ENCODE peak calls at places on chromosomes 11 and 22, in seven cellular contexts. L is HL-60, R is kidney, H is AG04449, Z is tibial artery, Y is Calu3, A is GM12865. D is an unnamed sample.

GRCh38 chr11:41245704-41246398 is 213.6 kb downstream of the LRRC4C start:
- DNase-seq in L (no peak), R (peak; percentile 46), H (no peak), Z (no peak), Y (no peak), A (peak; percentile 18), D (no peak)

GRCh38 chr11:96205460-96205809 is 137.6 kb downstream of the MAML2 start:
- DNase-seq in L (no peak), R (no peak), H (no peak), Z (no peak), Y (no peak), A (no peak), D (no peak)

GRCh38 chr11:116864531-116864930 is 27.1 kb upstream of the APOA1 start:
- DNase-seq in L (no peak), R (no peak), H (no peak), Z (no peak), Y (no peak), A (no peak), D (no peak)

GRCh38 chr11:108697872-108698473 is 33.1 kb downstream of the DDX10 start:
- DNase-seq in L (no peak), R (no peak), H (no peak), Z (peak; percentile 65), Y (peak; percentile 34), A (peak; percentile 79), D (peak; percentile 73)

GRCh38 chr11:746289-747175 is 732 bp upstream of the TALDO1 start:
- DNase-seq in L (no peak), R (no peak), H (no peak), Z (no peak), Y (no peak), A (peak; percentile 44), D (peak; percentile 56)

GRCh38 chr11:2790581-2790925 is 90.8 kb upstream of the KCNQ1OT1 start:
- DNase-seq in L (no peak), R (peak; percentile 66), H (no peak), Z (peak; percentile 45), Y (no peak), A (no peak), D (no peak)

GRCh38 chr22:26321469-26321913 is 107.6 kb upstream of the ASPHD2 start:
- DNase-seq in L (no peak), R (no peak), H (peak; percentile 90), Z (no peak), Y (no peak), A (no peak), D (no peak)

GRCh38 chr11:73085189-73085875 is 56.8 kb downstream of the FCHSD2 start:
- DNase-seq in L (peak; percentile 70), R (no peak), H (no peak), Z (no peak), Y (no peak), A (peak; percentile 36), D (no peak)

GRCh38 chr11:3231851-3232744 is at the start of gene MRGPRE:
- DNase-seq in L (no peak), R (peak; percentile 62), H (no peak), Z (peak; percentile 73), Y (no peak), A (no peak), D (peak; percentile 16)

GRCh38 chr11:130804306-130805077 is 111.8 kb downstream of the SNX19 start:
- DNase-seq in L (no peak), R (peak; percentile 77), H (no peak), Z (no peak), Y (no peak), A (peak; percentile 81), D (no peak)

GRCh38 chr11:27914080-27914479 is 193.9 kb downstream of the KIF18A start:
- DNase-seq in L (no peak), R (no peak), H (no peak), Z (no peak), Y (no peak), A (no peak), D (no peak)

GRCh38 chr11:26134481-26135355 is 197.2 kb upstream of the ANO3 start:
- DNase-seq in L (no peak), R (no peak), H (no peak), Z (no peak), Y (peak; percentile 23), A (peak; percentile 36), D (no peak)

GRCh38 chr11:121119444-121119843 is 18.4 kb downstream of the TECTA start:
- DNase-seq in L (no peak), R (no peak), H (no peak), Z (no peak), Y (no peak), A (no peak), D (no peak)

DNA sequence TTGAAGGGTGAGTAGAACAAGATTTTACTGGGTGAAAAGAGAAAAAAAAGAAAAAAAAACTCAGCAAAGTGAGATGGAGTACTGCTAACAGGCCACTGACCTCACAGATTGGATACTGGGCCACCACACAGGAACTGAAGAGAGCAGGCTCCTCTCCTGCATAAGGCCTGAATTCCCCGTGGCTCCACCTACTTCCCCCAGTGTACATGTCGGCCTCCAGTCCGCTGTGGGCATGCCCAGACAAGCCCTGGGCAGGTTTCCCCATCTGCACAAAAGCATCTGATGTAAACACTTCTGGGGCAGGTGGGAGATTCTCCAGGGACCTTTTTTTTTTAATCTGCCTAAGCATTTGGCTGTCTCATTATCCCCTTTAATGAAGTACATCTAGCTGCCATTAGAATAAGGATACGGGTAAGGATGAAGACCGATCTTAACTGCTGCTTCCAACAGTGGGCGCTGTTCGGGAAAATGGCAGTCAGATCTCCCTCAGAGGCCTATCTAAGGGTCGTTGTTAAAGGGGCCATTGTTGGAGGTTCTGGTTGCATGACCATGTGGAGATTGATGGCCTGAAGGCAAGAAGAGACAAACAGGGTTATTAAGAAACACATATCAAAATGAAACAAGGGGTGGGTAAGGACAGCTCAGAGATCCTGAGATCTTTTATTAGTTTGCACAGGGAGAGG is 48.5 kb downstream of the MS4A13 start:
- DNase-seq in L (no peak), R (no peak), H (no peak), Z (no peak), Y (no peak), A (peak; percentile 69), D (no peak)
- TF ChIP-seq CTCF in L (no peak), R (no peak), H (no peak), Z (no peak), Y (no peak), A (no peak), D (no peak)

DNA sequence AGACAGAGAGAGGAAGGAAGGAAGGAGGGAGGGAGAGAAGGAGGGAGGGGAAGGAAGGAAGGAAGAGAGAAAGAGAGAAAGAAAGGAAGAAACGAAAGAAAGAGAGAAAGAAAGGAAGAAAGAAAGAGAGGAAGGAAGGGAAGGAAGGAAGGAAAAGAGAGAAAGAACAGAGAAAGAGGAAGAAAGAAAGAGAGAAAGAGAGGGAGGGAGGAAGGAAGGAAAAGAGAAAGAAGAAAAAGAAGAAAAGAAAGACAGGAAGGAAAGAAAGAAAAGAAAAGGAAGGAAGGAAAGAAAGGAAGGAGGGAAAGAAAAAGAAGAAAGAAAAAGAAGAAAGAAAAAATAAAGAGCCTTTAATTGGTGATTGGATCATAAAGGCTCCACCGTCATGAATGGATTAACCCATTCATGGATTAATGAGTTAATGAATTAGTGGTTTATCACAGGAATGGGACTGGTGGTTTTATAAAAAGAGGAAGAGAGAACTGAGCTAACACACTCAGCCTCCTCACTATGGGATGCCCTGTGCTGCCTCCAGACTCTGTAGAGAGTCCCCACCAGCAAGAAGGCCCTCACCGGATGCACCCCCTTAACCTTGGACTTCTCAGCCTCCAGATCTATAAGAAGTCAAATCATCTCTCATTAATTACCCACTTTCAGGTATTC is 9.0 kb upstream of the PLAAT2 start:
- DNase-seq in L (no peak), R (no peak), H (no peak), Z (no peak), Y (no peak), A (peak; percentile 80), D (no peak)
- TF ChIP-seq CTCF in L (no peak), R (no peak), H (no peak), Z (no peak), Y (no peak), A (no peak), D (no peak)

GRCh38 chr11:77819411-77819920 is 1.1 kb downstream of the RSF1 start:
- DNase-seq in L (peak; percentile 56), R (peak; percentile 93), H (peak; percentile 61), Z (peak; percentile 91), Y (peak; percentile 79), A (peak; percentile 93), D (peak; percentile 82)
- TF ChIP-seq CTCF in L (no peak), R (peak; percentile 9), H (peak; percentile 4), Z (peak; percentile 30), Y (no peak), A (peak; percentile 12), D (no peak)

DNA sequence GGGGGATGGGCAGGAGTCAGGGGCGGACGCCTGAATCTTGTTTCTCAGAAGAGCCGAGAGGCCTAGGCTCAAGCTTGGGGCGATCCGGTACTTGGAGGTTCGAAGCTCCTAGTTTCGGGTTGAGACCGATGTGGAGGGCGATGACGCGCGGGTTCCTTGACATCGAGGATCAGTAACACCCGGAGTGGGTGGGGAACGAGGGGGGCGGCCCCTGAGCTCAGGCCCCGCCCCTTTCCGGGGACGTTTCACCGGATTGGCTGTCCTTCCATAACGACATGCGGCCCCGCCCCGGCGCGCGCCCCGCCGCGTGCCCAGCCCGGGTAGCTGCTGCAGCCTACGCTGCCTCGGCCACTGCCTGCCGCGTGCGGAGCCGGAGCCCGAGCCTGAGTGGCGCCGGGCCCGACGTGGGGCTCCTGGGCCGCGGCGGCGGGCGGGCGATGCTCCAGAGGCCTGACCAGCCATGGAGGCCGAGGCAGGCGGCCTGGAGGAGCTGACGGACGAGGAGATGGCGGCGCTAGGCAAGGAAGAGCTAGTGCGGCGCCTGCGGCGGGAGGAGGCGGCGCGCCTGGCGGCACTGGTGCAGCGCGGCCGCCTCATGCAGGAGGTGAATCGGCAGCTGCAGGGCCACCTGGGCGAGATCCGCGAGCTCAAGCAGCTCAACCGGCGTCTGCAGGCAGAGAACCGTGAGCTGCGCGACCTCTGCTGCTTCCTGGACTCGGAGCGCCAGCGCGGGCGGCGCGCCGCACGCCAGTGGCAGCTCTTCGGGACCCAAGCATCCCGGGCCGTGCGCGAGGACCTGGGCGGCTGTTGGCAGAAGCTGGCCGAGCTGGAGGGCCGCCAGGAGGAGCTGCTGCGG is at the start of gene CCDC85B:
- DNase-seq in L (peak; percentile 96), R (peak; percentile 100), H (peak; percentile 66), Z (peak; percentile 100), Y (peak; percentile 97), A (peak; percentile 98), D (peak; percentile 98)
- TF ChIP-seq CTCF in L (no peak), R (no peak), H (peak; percentile 21), Z (no peak), Y (no peak), A (peak; percentile 0), D (no peak)

GRCh38 chr22:37982938-37983859 is 1.2 kb downstream of the SOX10 start:
- DNase-seq in L (no peak), R (no peak), H (no peak), Z (no peak), Y (no peak), A (no peak), D (no peak)
- TF ChIP-seq CTCF in L (no peak), R (no peak), H (peak; percentile 3), Z (no peak), Y (no peak), A (no peak), D (no peak)

D was measured in GM13977.